ENCODE peak calls at places on chromosomes 16 and 17, in four cellular contexts. W is PC-3, P is mammary epithelial cell, Q is HCT116. Y is an unnamed sample.

GRCh38 chr16:50166511-50167500 is 13.7 kb downstream of the TENT4B start:
- DNase-seq in Q (no peak), P (peak; percentile 52), W (peak; percentile 21), Y (no peak)

GRCh38 chr17:74569392-74570003 is 2.2 kb upstream of the CD300H start:
- DNase-seq in Q (peak; percentile 97), P (peak; percentile 100), W (peak; percentile 99), Y (no peak)

GRCh38 chr17:77698903-77699615 is 259.4 kb upstream of the TNRC6C start:
- DNase-seq in Q (no peak), W (no peak), P (no peak), Y (no peak)

GRCh38 chr17:5864910-5865657 is 205.1 kb upstream of the WSCD1 start:
- DNase-seq in P (no peak), Q (no peak), W (no peak), Y (no peak)

GRCh38 chr17:45171338-45172231 is 9.9 kb downstream of the HEXIM2 start:
- DNase-seq in P (peak; percentile 84), Q (no peak), W (peak; percentile 93), Y (peak; percentile 79)

GRCh38 chr17:2909164-2909852 is 113.1 kb downstream of the RAP1GAP2 start:
- DNase-seq in W (no peak), Q (no peak), P (no peak), Y (no peak)

GRCh38 chr17:76789235-76789788 is 51.4 kb downstream of the MFSD11 start:
- DNase-seq in W (peak; percentile 19), Q (no peak), P (no peak), Y (no peak)

GRCh38 chr17:51948128-51948527 is 210.4 kb downstream of the CA10 start:
- DNase-seq in P (no peak), W (peak; percentile 63), Q (no peak), Y (no peak)

GRCh38 chr17:65177901-65178300 is 40.7 kb downstream of the RGS9 start:
- DNase-seq in Q (no peak), W (peak; percentile 59), P (peak; percentile 22), Y (no peak)

GRCh38 chr16:28597692-28598261 is 927 bp upstream of the SULT1A2 start:
- DNase-seq in W (no peak), Q (no peak), P (no peak), Y (peak; percentile 50)

GRCh38 chr17:8121531-8122390 is 2.1 kb downstream of the HES7 start:
- DNase-seq in P (peak; percentile 73), Q (peak; percentile 51), W (peak; percentile 47), Y (peak; percentile 96)

GRCh38 chr17:81412490-81413093 is 17.3 kb downstream of the BAHCC1 start:
- DNase-seq in W (no peak), Q (no peak), P (peak; percentile 50), Y (no peak)

GRCh38 chr16:66858740-66859396 is 14.7 kb downstream of the CA7 start:
- DNase-seq in P (peak; percentile 52), W (peak; percentile 78), Q (peak; percentile 63), Y (no peak)

GRCh38 chr17:48470388-48471034 is 40.5 kb upstream of the SKAP1 start:
- DNase-seq in Q (peak; percentile 64), W (peak; percentile 47), P (peak; percentile 48), Y (no peak)

GRCh38 chr16:9097266-9098219 is 6.1 kb downstream of the HAPSTR1 start:
- DNase-seq in P (no peak), Q (no peak), W (no peak), Y (peak; percentile 58)

GRCh38 chr16:53356478-53357207 is 77.6 kb upstream of the RBL2 start:
- DNase-seq in Q (no peak), P (no peak), W (no peak), Y (peak; percentile 42)

GRCh38 chr17:885971-886571 is 93.5 kb downstream of the NXN start:
- DNase-seq in Q (no peak), P (no peak), W (no peak), Y (no peak)

GRCh38 chr17:40290629-40291296 is 3.1 kb downstream of the CDC6 start:
- DNase-seq in W (peak; percentile 76), Q (peak; percentile 69), P (peak; percentile 88), Y (peak; percentile 70)

GRCh38 chr17:77409282-77410161 is 268.8 kb downstream of the SEC14L1 start:
- DNase-seq in P (peak; percentile 62), Q (no peak), W (no peak), Y (peak; percentile 78)

GRCh38 chr17:48720263-48721008 is 1.9 kb downstream of the PRAC1 start:
- DNase-seq in P (no peak), Q (no peak), W (peak; percentile 55), Y (peak; percentile 16)

GRCh38 chr17:48627625-48628510 is 1.7 kb upstream of the HOXB9 start:
- DNase-seq in W (no peak), Q (no peak), P (no peak), Y (no peak)

GRCh38 chr17:60390223-60390622 is 1.7 kb downstream of the USP32 start:
- DNase-seq in P (peak; percentile 56), Q (no peak), W (peak; percentile 58), Y (no peak)

GRCh38 chr17:35743911-35744328 is 9.1 kb downstream of the GAS2L2 start:
- DNase-seq in Q (no peak), P (peak; percentile 29), W (peak; percentile 36), Y (peak; percentile 77)

GRCh38 chr17:78933959-78934568 is 8.9 kb upstream of the TIMP2 start:
- DNase-seq in P (peak; percentile 90), W (peak; percentile 95), Q (no peak), Y (peak; percentile 89)

GRCh38 chr16:48450367-48450766 is 65.2 kb upstream of the SIAH1 start:
- DNase-seq in W (no peak), Q (no peak), P (no peak), Y (no peak)

GRCh38 chr16:73031155-73031866 is 16.6 kb downstream of the ZFHX3 start:
- DNase-seq in W (no peak), Q (no peak), P (no peak), Y (no peak)

GRCh38 chr17:44782349-44782850 is 23.6 kb downstream of the ADAM11 start:
- DNase-seq in Q (no peak), P (no peak), W (no peak), Y (no peak)

GRCh38 chr16:2027024-2028010 is 615 bp downstream of the NHERF2 start:
- DNase-seq in Q (no peak), P (no peak), W (peak; percentile 43), Y (peak; percentile 48)
- H3K9ac ChIP-seq in Q (peak overlapping the region; percentile 76), P (no peak overlapping the region), W (peak overlapping the region; percentile 77), Y (no peak overlapping the region)

GRCh38 chr16:15643453-15644305 is 725 bp upstream of the MARF1 start:
- DNase-seq in W (peak; percentile 53), Q (peak; percentile 44), P (no peak), Y (no peak)
- H3K4me1 ChIP-seq in W (peaks cover 31% of the 10 kb centered on the region), Q (peaks cover 50% of the 10 kb centered on the region), P (peaks cover 26% of the 10 kb centered on the region), Y (peaks cover 22% of the 10 kb centered on the region)

GRCh38 chr16:85548375-85548774 is 64.7 kb upstream of the GSE1 start:
- DNase-seq in W (no peak), P (no peak), Q (no peak), Y (no peak)

GRCh38 chr16:85552980-85553435 is 60.1 kb upstream of the GSE1 start:
- DNase-seq in P (no peak), W (no peak), Q (no peak), Y (peak; percentile 95)

GRCh38 chr16:85551319-85551978 is 61.7 kb upstream of the GSE1 start:
- DNase-seq in Q (no peak), W (no peak), P (no peak), Y (no peak)

GRCh38 chr16:85549766-85550421 is 63.2 kb upstream of the GSE1 start:
- DNase-seq in Q (no peak), P (no peak), W (no peak), Y (no peak)

DNA sequence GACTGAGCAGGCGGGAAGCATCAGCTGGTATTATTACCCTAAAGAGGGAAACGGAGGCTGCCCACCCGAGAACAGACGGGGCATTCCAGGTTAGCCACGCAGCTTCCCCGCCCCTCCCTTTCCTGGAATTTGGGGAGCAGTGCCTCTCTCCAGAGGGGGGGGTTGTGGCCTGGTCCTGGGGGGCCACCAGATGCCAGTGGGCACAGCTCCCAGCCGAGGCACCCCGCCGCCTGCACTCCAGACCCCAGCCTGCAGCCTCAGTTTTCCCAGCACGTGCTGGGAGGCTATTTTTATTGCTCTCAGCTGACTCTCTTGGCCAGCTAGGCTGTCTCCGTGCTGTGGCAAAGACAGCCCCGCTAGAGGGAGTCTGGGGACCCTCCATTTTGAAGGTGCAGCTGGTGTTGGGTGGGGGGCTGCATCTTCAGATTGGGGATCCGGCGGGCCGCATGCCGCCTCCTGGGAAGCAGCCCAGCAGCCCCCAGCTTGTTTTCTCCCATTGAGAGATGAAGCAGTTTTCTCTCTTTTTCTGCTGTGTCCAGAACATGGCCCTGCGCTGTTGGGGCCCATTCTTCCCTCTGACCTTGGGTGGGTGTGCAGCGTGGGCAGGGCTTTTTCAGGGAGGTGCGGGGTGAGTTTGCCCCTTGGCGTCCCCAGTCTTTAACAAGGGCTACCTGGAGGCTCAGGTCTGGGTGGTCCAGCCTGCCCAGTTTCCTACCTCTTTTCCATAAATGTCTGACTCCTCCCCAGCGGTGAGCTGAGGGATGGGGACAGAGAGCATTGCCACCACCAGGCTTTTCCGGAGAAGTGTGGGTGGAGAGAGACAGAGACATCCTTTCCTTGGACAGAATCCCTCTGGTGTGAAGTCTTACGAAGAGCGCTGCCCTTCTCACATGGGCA is 62.5 kb upstream of the GSE1 start:
- DNase-seq in P (no peak), W (no peak), Q (no peak), Y (no peak)
- TF ChIP-seq CTCF in P (no peak), W (no peak), Q (no peak), Y (peak; percentile 26)

GRCh38 chr17:57943140-57943539 is 12.1 kb downstream of the CUEDC1 start:
- DNase-seq in Q (no peak), W (peak; percentile 83), P (no peak), Y (no peak)
- H3K9ac ChIP-seq in Q (peak overlapping the region; percentile 60), W (peak overlapping the region; percentile 19), P (no peak overlapping the region), Y (no peak overlapping the region)

GRCh38 chr16:75626806-75627205 is 3.7 kb upstream of the ADAT1 start:
- DNase-seq in P (no peak), Q (no peak), W (no peak), Y (no peak)
- H3K4me1 ChIP-seq in P (peaks cover 6% of the 10 kb centered on the region), Q (peaks cover 12% of the 10 kb centered on the region), W (peaks cover 6% of the 10 kb centered on the region), Y (peaks cover 5% of the 10 kb centered on the region)

GRCh38 chr16:733382-734207 is 6.7 kb downstream of the HAGHL start:
- DNase-seq in P (no peak), W (no peak), Q (no peak), Y (peak; percentile 35)
- TF ChIP-seq CTCF in P (peak; percentile 20), W (no peak), Q (no peak), Y (peak; percentile 38)

GRCh38 chr16:11201498-11202259 is 54.3 kb downstream of the SOCS1 start:
- DNase-seq in W (peak; percentile 96), Q (peak; percentile 86), P (peak; percentile 98), Y (peak; percentile 45)
- H3K9ac ChIP-seq in W (peak overlapping the region; percentile 91), Q (peak overlapping the region; percentile 66), P (peak overlapping the region; percentile 72), Y (no peak overlapping the region)

Y was measured in neural progenitor cell.